ENCODE peak calls at places on chromosome 7, in four cellular contexts. B is retina, V is GM23248, J is pancreas. T is an unnamed sample.

GRCh38 chr7:85750454-85750949 is 563.6 kb upstream of the SEMA3D start:
- DNase-seq in J (no peak), B (peak; percentile 32), V (peak; percentile 56), T (no peak)

GRCh38 chr7:155166673-155167370 is 96.7 kb downstream of the HTR5A start:
- DNase-seq in J (no peak), B (no peak), V (peak; percentile 48), T (peak; percentile 27)

GRCh38 chr7:2575046-2575732 is 16.4 kb downstream of the IQCE start:
- DNase-seq in J (no peak), V (no peak), B (no peak), T (no peak)

GRCh38 chr7:81645435-81645834 is 124.4 kb downstream of the HGF start:
- DNase-seq in B (no peak), J (no peak), V (peak; percentile 10), T (no peak)

GRCh38 chr7:69208848-69209247 is 389.4 kb upstream of the AUTS2 start:
- DNase-seq in B (no peak), V (no peak), J (no peak), T (no peak)

GRCh38 chr7:3154881-3155494 is 111.3 kb upstream of the CARD11 start:
- DNase-seq in J (no peak), V (peak; percentile 56), B (no peak), T (no peak)

GRCh38 chr7:149886018-149886416 is 12.2 kb downstream of the ATP6V0E2 start:
- DNase-seq in V (no peak), J (no peak), B (no peak), T (no peak)

GRCh38 chr7:66779669-66780408 is 39.3 kb downstream of the RABGEF1 start:
- DNase-seq in B (no peak), J (no peak), V (peak; percentile 82), T (no peak)

GRCh38 chr7:2266911-2267310 is 24.9 kb downstream of the NUDT1 start:
- DNase-seq in J (no peak), V (peak; percentile 64), B (no peak), T (no peak)

GRCh38 chr7:43726466-43726865 is 2.9 kb downstream of the COA1 start:
- DNase-seq in B (no peak), J (no peak), V (peak; percentile 23), T (no peak)